ENCODE peak calls at places on chromosomes 4 and X, in six cellular contexts. S is Calu3; H is substantia nigra; Y is HFFc6; Q is activated CD8-positive, alpha-beta T cell treated with anti-CD3 and anti-CD28 coated beads for 36 hours; T is BJ. B is an unnamed sample.

GRCh38 chrX:12447448-12448154 is 309.3 kb downstream of the FRMPD4 start:
- DNase-seq in S (no peak), H (no peak), Y (peak), Q (no peak), T (peak), B (peak)

GRCh38 chr4:110823251-110823650 is 200.4 kb upstream of the PITX2 start:
- DNase-seq in S (no peak), H (no peak), Y (peak), Q (no peak), T (no peak), B (peak)

GRCh38 chrX:13151806-13152510 is 107.5 kb upstream of the FAM9C start:
- DNase-seq in S (no peak), H (no peak), Y (peak), Q (peak), T (no peak), B (no peak)

GRCh38 chr4:110475881-110476818 is at the start of gene ENPEP:
- DNase-seq in S (no peak), H (no peak), Y (no peak), Q (no peak), T (no peak), B (no peak)

GRCh38 chr4:152965614-152966013 is 29.5 kb downstream of the FHDC1 start:
- DNase-seq in S (no peak), H (no peak), Y (no peak), Q (no peak), T (no peak), B (no peak)

GRCh38 chrX:42096262-42096939 is 173.0 kb upstream of the CASK start:
- DNase-seq in S (peak), H (no peak), Y (peak), Q (no peak), T (peak), B (no peak)

GRCh38 chr4:113979973-113980615 is 647 bp upstream of the ARSJ start:
- DNase-seq in S (no peak), H (no peak), Y (no peak), Q (no peak), T (no peak), B (no peak)

GRCh38 chr4:68011684-68012083 is 48.4 kb upstream of the TMPRSS11A start:
- DNase-seq in S (no peak), H (no peak), Y (no peak), Q (no peak), T (no peak), B (no peak)

GRCh38 chrX:101958139-101958538 is 26.3 kb upstream of the ZMAT1 start:
- DNase-seq in S (no peak), H (no peak), Y (peak), Q (no peak), T (no peak), B (no peak)

GRCh38 chr4:78687818-78688217 is 88.3 kb upstream of the BMP2K start:
- DNase-seq in S (no peak), H (no peak), Y (no peak), Q (no peak), T (no peak), B (no peak)

GRCh38 chr4:108611360-108611759 is 9.0 kb upstream of the RPL34 start:
- DNase-seq in S (no peak), H (no peak), Y (no peak), Q (no peak), T (no peak), B (no peak)

GRCh38 chr4:94127707-94128328 is 79.8 kb upstream of the SMARCAD1 start:
- DNase-seq in S (peak), H (no peak), Y (peak), Q (no peak), T (no peak), B (no peak)